ENCODE peak calls at places on chromosomes 13 and 19, in ten cellular contexts. J is stimulated activated CD8-positive, alpha-beta memory T cell treated with anti-CD3 and anti-CD28 coated beads, Interleukin-7, amount 100 ng/mL, for 1 hour; A is T-helper 2 cell; O is T follicular helper cell; V is HT1080; Q is cardiac fibroblast; Z is thoracic aorta; M is NCI-H1048; R is NCI-H1694; H is stimulated activated CD4-positive, alpha-beta T cell treated with anti-CD3 and anti-CD28 coated beads, Interleukin-4, amount 100 ng/mL, for 4 hours. T is an unnamed sample.

GRCh38 chr13:21849323-21849722 is 178.4 kb downstream of the FGF9 start:
- DNase-seq in J (no peak), A (peak; percentile 9), O (no peak), V (peak; percentile 29), Q (peak; percentile 2), Z (no peak), M (no peak), R (no peak), H (no peak), T (peak; percentile 14)

GRCh38 chr19:13905634-13906524 is at the start of the genes BRME1 and CC2D1A:
- DNase-seq in J (peak; percentile 86), A (peak; percentile 85), O (peak; percentile 90), V (peak; percentile 80), Q (peak; percentile 76), Z (peak; percentile 61), M (peak; percentile 90), R (peak; percentile 41), H (peak; percentile 95), T (peak; percentile 92)

GRCh38 chr19:1038995-1039645 is 787 bp upstream of the ABCA7 start:
- DNase-seq in J (no peak), A (no peak), O (no peak), V (no peak), Q (no peak), Z (no peak), M (no peak), R (no peak), H (no peak), T (no peak)

GRCh38 chr19:57363734-57364181 is 407 bp downstream of the TRAPPC2B start:
- DNase-seq in J (no peak), A (no peak), O (no peak), V (no peak), Q (peak; percentile 11), Z (no peak), M (no peak), R (no peak), H (no peak), T (peak; percentile 12)

GRCh38 chr19:43739836-43740235 is 14.9 kb downstream of the SMG9 start:
- DNase-seq in J (no peak), A (no peak), O (no peak), V (no peak), Q (no peak), Z (no peak), M (no peak), R (no peak), H (no peak), T (peak; percentile 70)

GRCh38 chr19:53328967-53329366 is 4.6 kb upstream of the ZNF845 start:
- DNase-seq in J (no peak), A (no peak), O (no peak), V (peak; percentile 67), Q (peak; percentile 51), Z (no peak), M (no peak), R (no peak), H (no peak), T (no peak)

GRCh38 chr19:36245210-36246005 is 30.5 kb downstream of the ZNF146 start:
- DNase-seq in J (no peak), A (no peak), O (no peak), V (no peak), Q (no peak), Z (no peak), M (no peak), R (no peak), H (no peak), T (no peak)

GRCh38 chr13:39058040-39058439 is 19.8 kb downstream of the NHLRC3 start:
- DNase-seq in J (no peak), A (no peak), O (no peak), V (no peak), Q (no peak), Z (no peak), M (no peak), R (no peak), H (no peak), T (no peak)

GRCh38 chr19:35518313-35518712 is 4.9 kb upstream of the DMKN start:
- DNase-seq in J (no peak), A (no peak), O (no peak), V (peak; percentile 91), Q (peak; percentile 96), Z (no peak), M (no peak), R (no peak), H (no peak), T (no peak)

GRCh38 chr13:50128406-50129048 is 113.3 kb downstream of the KCNRG start:
- DNase-seq in J (no peak), A (no peak), O (no peak), V (no peak), Q (no peak), Z (no peak), M (no peak), R (no peak), H (no peak), T (no peak)

GRCh38 chr19:45790942-45791341 is 1.7 kb downstream of the DMWD start:
- DNase-seq in J (no peak), A (peak; percentile 69), O (no peak), V (no peak), Q (no peak), Z (no peak), M (no peak), R (no peak), H (no peak), T (no peak)

GRCh38 chr13:22880756-22881701 is 299.8 kb upstream of the SGCG start:
- DNase-seq in J (no peak), A (no peak), O (no peak), V (no peak), Q (no peak), Z (no peak), M (peak; percentile 72), R (no peak), H (no peak), T (no peak)

GRCh38 chr19:50204811-50205675 is 1.6 kb downstream of the MYH14 start:
- DNase-seq in J (no peak), A (no peak), O (no peak), V (no peak), Q (no peak), Z (no peak), M (peak; percentile 70), R (no peak), H (peak; percentile 23), T (peak; percentile 99)

GRCh38 chr13:111876506-111876905 is 190.4 kb upstream of the SOX1 start:
- DNase-seq in J (no peak), A (no peak), O (no peak), V (no peak), Q (no peak), Z (no peak), M (no peak), R (no peak), H (no peak), T (no peak)

GRCh38 chr13:32048816-32049215 is 17.2 kb downstream of the FRY start:
- DNase-seq in J (no peak), A (no peak), O (no peak), V (peak; percentile 48), Q (peak; percentile 22), Z (no peak), M (no peak), R (no peak), H (no peak), T (no peak)